ENCODE peak calls at places on chromosomes 6 and 20, in seven cellular contexts. One of them, this sample, is unnamed.

GRCh38 chr20:39880890-39881289 is 808.1 kb downstream of the MAFB start:
- DNase-seq in SK-N-SH: peak
- DNase-seq in GM12878: no peak
- DNase-seq in K562: no peak
- DNase-seq in HCT116: no peak
- DNase-seq in HepG2: no peak
- DNase-seq in H1: no peak
- DNase-seq in this sample: peak

GRCh38 chr20:31593221-31594001 is 11.7 kb upstream of the ID1 start:
- DNase-seq in HCT116: peak
- DNase-seq in HepG2: peak
- DNase-seq in H1: no peak
- DNase-seq in SK-N-SH: no peak
- DNase-seq in GM12878: no peak
- DNase-seq in K562: peak
- DNase-seq in this sample: peak

GRCh38 chr6:14734416-14735340 is 511.2 kb upstream of the JARID2 start:
- DNase-seq in HCT116: peak
- DNase-seq in K562: peak
- DNase-seq in GM12878: peak
- DNase-seq in SK-N-SH: no peak
- DNase-seq in H1: no peak
- DNase-seq in HepG2: no peak
- DNase-seq in this sample: no peak

GRCh38 chr6:157035576-157035975 is 258.4 kb downstream of the ARID1B start:
- DNase-seq in HepG2: no peak
- DNase-seq in SK-N-SH: peak
- DNase-seq in K562: no peak
- DNase-seq in H1: no peak
- DNase-seq in GM12878: no peak
- DNase-seq in HCT116: no peak
- DNase-seq in this sample: no peak

GRCh38 chr6:33279257-33279695 is 2.4 kb downstream of the B3GALT4 start:
- DNase-seq in HCT116: no peak
- DNase-seq in GM12878: no peak
- DNase-seq in K562: no peak
- DNase-seq in H1: no peak
- DNase-seq in SK-N-SH: no peak
- DNase-seq in HepG2: no peak
- DNase-seq in this sample: no peak

GRCh38 chr20:38692436-38693411 is 31.6 kb upstream of the SLC32A1 start:
- DNase-seq in HCT116: peak
- DNase-seq in HepG2: peak
- DNase-seq in GM12878: no peak
- DNase-seq in H1: peak
- DNase-seq in SK-N-SH: peak
- DNase-seq in K562: peak
- DNase-seq in this sample: peak

GRCh38 chr6:29553268-29554057 is 6.1 kb downstream of the UBD start:
- DNase-seq in HepG2: no peak
- DNase-seq in H1: peak
- DNase-seq in HCT116: no peak
- DNase-seq in GM12878: no peak
- DNase-seq in K562: no peak
- DNase-seq in SK-N-SH: peak
- DNase-seq in this sample: no peak

GRCh38 chr6:23783901-23784300 is 342.1 kb upstream of the NRSN1 start:
- DNase-seq in HCT116: no peak
- DNase-seq in SK-N-SH: no peak
- DNase-seq in H1: no peak
- DNase-seq in K562: no peak
- DNase-seq in HepG2: no peak
- DNase-seq in GM12878: no peak
- DNase-seq in this sample: no peak

GRCh38 chr6:27177454-27178000 is 70.0 kb upstream of the PRSS16 start:
- DNase-seq in SK-N-SH: peak
- DNase-seq in HepG2: peak
- DNase-seq in HCT116: peak
- DNase-seq in GM12878: no peak
- DNase-seq in K562: peak
- DNase-seq in H1: peak
- DNase-seq in this sample: peak

GRCh38 chr6:36318690-36319435 is 17.8 kb downstream of the BNIP5 start:
- DNase-seq in SK-N-SH: no peak
- DNase-seq in K562: no peak
- DNase-seq in HCT116: no peak
- DNase-seq in GM12878: no peak
- DNase-seq in H1: no peak
- DNase-seq in HepG2: peak
- DNase-seq in this sample: no peak

GRCh38 chr6:116144590-116144989 is 18.7 kb upstream of the COL10A1 start:
- DNase-seq in HCT116: no peak
- DNase-seq in GM12878: no peak
- DNase-seq in H1: no peak
- DNase-seq in K562: no peak
- DNase-seq in HepG2: peak
- DNase-seq in SK-N-SH: no peak
- DNase-seq in this sample: no peak

GRCh38 chr20:11247059-11247630 is 573.3 kb upstream of the JAG1 start:
- DNase-seq in GM12878: no peak
- DNase-seq in K562: no peak
- DNase-seq in HCT116: no peak
- DNase-seq in HepG2: no peak
- DNase-seq in SK-N-SH: no peak
- DNase-seq in H1: no peak
- DNase-seq in this sample: no peak

GRCh38 chr6:33356295-33356694 is 35.3 kb upstream of the KIFC1 start:
- DNase-seq in K562: no peak
- DNase-seq in HCT116: no peak
- DNase-seq in GM12878: no peak
- DNase-seq in H1: no peak
- DNase-seq in HepG2: no peak
- DNase-seq in SK-N-SH: no peak
- DNase-seq in this sample: no peak

GRCh38 chr6:79168695-79168980 is 65.8 kb downstream of the HMGN3 start:
- DNase-seq in K562: no peak
- DNase-seq in SK-N-SH: no peak
- DNase-seq in HepG2: no peak
- DNase-seq in GM12878: no peak
- DNase-seq in HCT116: no peak
- DNase-seq in H1: no peak
- DNase-seq in this sample: no peak

GRCh38 chr6:90079555-90080490 is 185.6 kb downstream of the GJA10 start:
- DNase-seq in SK-N-SH: no peak
- DNase-seq in H1: no peak
- DNase-seq in K562: no peak
- DNase-seq in HepG2: no peak
- DNase-seq in HCT116: no peak
- DNase-seq in GM12878: no peak
- DNase-seq in this sample: no peak

GRCh38 chr20:46562373-46563169 is 12.1 kb upstream of the OCSTAMP start:
- DNase-seq in K562: peak
- DNase-seq in HepG2: peak
- DNase-seq in SK-N-SH: peak
- DNase-seq in HCT116: peak
- DNase-seq in H1: peak
- DNase-seq in GM12878: no peak
- DNase-seq in this sample: peak

GRCh38 chr6:21257125-21257524 is 336.4 kb upstream of the SOX4 start:
- DNase-seq in HepG2: no peak
- DNase-seq in K562: no peak
- DNase-seq in HCT116: no peak
- DNase-seq in SK-N-SH: no peak
- DNase-seq in H1: no peak
- DNase-seq in GM12878: no peak
- DNase-seq in this sample: no peak

GRCh38 chr6:28683945-28684538 is 158.4 kb downstream of the GPX5 start:
- DNase-seq in H1: no peak
- DNase-seq in HCT116: peak
- DNase-seq in GM12878: no peak
- DNase-seq in HepG2: peak
- DNase-seq in K562: peak
- DNase-seq in SK-N-SH: peak
- DNase-seq in this sample: peak

GRCh38 chr20:46563848-46564197 is 13.4 kb upstream of the OCSTAMP start:
- DNase-seq in SK-N-SH: no peak
- DNase-seq in HCT116: no peak
- DNase-seq in GM12878: no peak
- DNase-seq in H1: no peak
- DNase-seq in HepG2: no peak
- DNase-seq in K562: no peak
- DNase-seq in this sample: no peak

GRCh38 chr20:34420975-34421374 is 57.9 kb downstream of the ITCH start:
- DNase-seq in K562: no peak
- DNase-seq in SK-N-SH: no peak
- DNase-seq in HCT116: no peak
- DNase-seq in GM12878: no peak
- DNase-seq in H1: no peak
- DNase-seq in HepG2: no peak
- DNase-seq in this sample: no peak

GRCh38 chr20:34427331-34427730 is 64.3 kb downstream of the ITCH start:
- DNase-seq in HepG2: no peak
- DNase-seq in H1: no peak
- DNase-seq in HCT116: no peak
- DNase-seq in SK-N-SH: no peak
- DNase-seq in K562: no peak
- DNase-seq in GM12878: no peak
- DNase-seq in this sample: no peak

GRCh38 chr20:34427784-34428183 is 64.7 kb downstream of the ITCH start:
- DNase-seq in K562: no peak
- DNase-seq in H1: no peak
- DNase-seq in HepG2: no peak
- DNase-seq in SK-N-SH: no peak
- DNase-seq in GM12878: no peak
- DNase-seq in HCT116: no peak
- DNase-seq in this sample: no peak

GRCh38 chr20:34421766-34422466 is 58.8 kb downstream of the ITCH start:
- DNase-seq in SK-N-SH: no peak
- DNase-seq in HCT116: no peak
- DNase-seq in GM12878: no peak
- DNase-seq in K562: no peak
- DNase-seq in H1: no peak
- DNase-seq in HepG2: no peak
- DNase-seq in this sample: no peak

GRCh38 chr20:34426026-34426425 is 63.0 kb downstream of the ITCH start:
- DNase-seq in K562: no peak
- DNase-seq in HCT116: no peak
- DNase-seq in H1: no peak
- DNase-seq in SK-N-SH: no peak
- DNase-seq in GM12878: no peak
- DNase-seq in HepG2: no peak
- DNase-seq in this sample: no peak
- TF ChIP-seq JUND in K562: no peak
- TF ChIP-seq JUND in HCT116: no peak
- TF ChIP-seq JUND in H1: no peak
- TF ChIP-seq JUND in SK-N-SH: no peak
- TF ChIP-seq JUND in GM12878: no peak
- TF ChIP-seq JUND in HepG2: no peak
- TF ChIP-seq JUND in this sample: no peak

GRCh38 chr20:19626896-19627295 is 131.2 kb upstream of the RIN2 start:
- DNase-seq in GM12878: no peak
- DNase-seq in H1: no peak
- DNase-seq in HCT116: no peak
- DNase-seq in HepG2: no peak
- DNase-seq in SK-N-SH: no peak
- DNase-seq in K562: no peak
- DNase-seq in this sample: no peak
- TF ChIP-seq JUND in GM12878: no peak
- TF ChIP-seq JUND in H1: no peak
- TF ChIP-seq JUND in HCT116: no peak
- TF ChIP-seq JUND in HepG2: no peak
- TF ChIP-seq JUND in SK-N-SH: no peak
- TF ChIP-seq JUND in K562: no peak
- TF ChIP-seq JUND in this sample: no peak

GRCh38 chr6:125700591-125701353 is 48.7 kb upstream of the HEY2 start:
- DNase-seq in HepG2: no peak
- DNase-seq in K562: no peak
- DNase-seq in HCT116: no peak
- DNase-seq in H1: no peak
- DNase-seq in SK-N-SH: no peak
- DNase-seq in GM12878: no peak
- DNase-seq in this sample: no peak
- TF ChIP-seq JUND in HepG2: no peak
- TF ChIP-seq JUND in K562: no peak
- TF ChIP-seq JUND in HCT116: no peak
- TF ChIP-seq JUND in H1: no peak
- TF ChIP-seq JUND in SK-N-SH: no peak
- TF ChIP-seq JUND in GM12878: no peak
- TF ChIP-seq JUND in this sample: no peak

GRCh38 chr20:23528867-23529431 is 38.0 kb downstream of the CST8 start:
- DNase-seq in SK-N-SH: no peak
- DNase-seq in H1: no peak
- DNase-seq in HCT116: peak
- DNase-seq in K562: no peak
- DNase-seq in HepG2: no peak
- DNase-seq in GM12878: no peak
- DNase-seq in this sample: no peak
- TF ChIP-seq JUND in SK-N-SH: no peak
- TF ChIP-seq JUND in H1: no peak
- TF ChIP-seq JUND in HCT116: peak
- TF ChIP-seq JUND in K562: no peak
- TF ChIP-seq JUND in HepG2: no peak
- TF ChIP-seq JUND in GM12878: no peak
- TF ChIP-seq JUND in this sample: no peak

GRCh38 chr6:6193221-6193745 is 127.2 kb downstream of the F13A1 start:
- DNase-seq in HCT116: no peak
- DNase-seq in HepG2: no peak
- DNase-seq in SK-N-SH: no peak
- DNase-seq in GM12878: no peak
- DNase-seq in K562: no peak
- DNase-seq in H1: no peak
- DNase-seq in this sample: no peak
- TF ChIP-seq JUND in HCT116: no peak
- TF ChIP-seq JUND in HepG2: no peak
- TF ChIP-seq JUND in SK-N-SH: no peak
- TF ChIP-seq JUND in GM12878: no peak
- TF ChIP-seq JUND in K562: no peak
- TF ChIP-seq JUND in H1: no peak
- TF ChIP-seq JUND in this sample: no peak

DNA sequence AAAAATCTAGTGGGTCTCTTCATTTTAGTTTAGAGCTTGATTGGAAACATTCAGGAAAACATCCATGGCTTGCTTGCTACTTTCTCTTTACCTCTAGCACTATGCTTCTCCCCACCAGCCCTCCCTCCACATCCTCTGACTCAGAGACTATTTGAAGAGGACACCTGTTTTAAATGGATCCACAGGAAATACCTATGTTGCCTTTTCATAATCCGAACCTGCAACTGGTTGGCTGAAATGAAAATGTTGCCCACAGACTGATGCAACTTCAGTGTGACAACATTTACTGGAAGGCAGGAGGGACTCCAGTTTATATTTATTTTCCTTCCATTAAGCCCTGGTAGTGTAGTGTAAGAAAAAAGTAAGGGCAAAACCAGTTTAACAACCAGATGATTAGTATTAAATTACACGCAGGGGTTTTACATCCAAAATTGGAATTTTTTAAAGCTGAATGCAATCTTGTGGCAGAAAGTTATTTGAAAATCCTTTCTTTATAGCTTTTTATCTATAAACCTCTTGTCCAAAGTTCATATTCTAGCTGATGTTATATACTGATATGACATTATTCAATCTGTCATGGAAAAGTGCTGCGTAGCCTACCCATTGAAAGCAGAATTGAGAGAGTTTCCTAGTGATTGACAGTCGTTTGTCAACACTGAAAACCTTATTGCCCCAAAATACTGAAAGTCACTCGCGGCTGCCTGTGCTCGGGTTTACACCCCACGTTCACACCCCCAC is 904 bp upstream of the AIG1 start:
- DNase-seq in K562: no peak
- DNase-seq in HCT116: peak
- DNase-seq in H1: no peak
- DNase-seq in SK-N-SH: peak
- DNase-seq in GM12878: no peak
- DNase-seq in HepG2: peak
- DNase-seq in this sample: no peak
- TF ChIP-seq JUND in K562: no peak
- TF ChIP-seq JUND in HCT116: peak
- TF ChIP-seq JUND in H1: no peak
- TF ChIP-seq JUND in SK-N-SH: peak
- TF ChIP-seq JUND in GM12878: no peak
- TF ChIP-seq JUND in HepG2: no peak
- TF ChIP-seq JUND in this sample: no peak

This sample was measured in T47D.